ENCODE peak calls at places on chromosome 12, in seven cellular contexts. One of them, this sample, is unnamed.
A peak's percentile ranks its signal among the peaks of the same experiment; 100 is the strongest.

GRCh38 chr12:95836630-95837239 is 22.0 kb upstream of the SNRPF start:
- DNase-seq in T-helper 2 cell: no peak
- DNase-seq in stimulated activated effector memory CD8-positive, alpha-beta T cell treated with anti-CD3 and anti-CD28 coated beads, Interleukin-12 subunit alpha, Interleukin-12 subunit beta, amount 100 ng/mL, for 72 hours: no peak
- DNase-seq in breast epithelium: no peak
- DNase-seq in aorta: no peak
- DNase-seq in IMR-90: peak; percentile 69
- DNase-seq in ureter: no peak
- DNase-seq in this sample: no peak

GRCh38 chr12:64744422-64745258 is 14.6 kb downstream of the GNS start:
- DNase-seq in breast epithelium: no peak
- DNase-seq in stimulated activated effector memory CD8-positive, alpha-beta T cell treated with anti-CD3 and anti-CD28 coated beads, Interleukin-12 subunit alpha, Interleukin-12 subunit beta, amount 100 ng/mL, for 72 hours: no peak
- DNase-seq in T-helper 2 cell: no peak
- DNase-seq in ureter: no peak
- DNase-seq in aorta: no peak
- DNase-seq in IMR-90: peak; percentile 39
- DNase-seq in this sample: no peak

GRCh38 chr12:90858261-90858660 is 96.7 kb downstream of the CCER1 start:
- DNase-seq in stimulated activated effector memory CD8-positive, alpha-beta T cell treated with anti-CD3 and anti-CD28 coated beads, Interleukin-12 subunit alpha, Interleukin-12 subunit beta, amount 100 ng/mL, for 72 hours: no peak
- DNase-seq in T-helper 2 cell: no peak
- DNase-seq in aorta: no peak
- DNase-seq in ureter: no peak
- DNase-seq in IMR-90: peak; percentile 24
- DNase-seq in breast epithelium: no peak
- DNase-seq in this sample: no peak

GRCh38 chr12:77189463-77189862 is 124.1 kb upstream of the E2F7 start:
- DNase-seq in breast epithelium: no peak
- DNase-seq in ureter: no peak
- DNase-seq in IMR-90: peak; percentile 80
- DNase-seq in aorta: no peak
- DNase-seq in stimulated activated effector memory CD8-positive, alpha-beta T cell treated with anti-CD3 and anti-CD28 coated beads, Interleukin-12 subunit alpha, Interleukin-12 subunit beta, amount 100 ng/mL, for 72 hours: no peak
- DNase-seq in T-helper 2 cell: no peak
- DNase-seq in this sample: no peak

GRCh38 chr12:96237465-96238077 is 43.4 kb downstream of the ELK3 start:
- DNase-seq in breast epithelium: peak; percentile 87
- DNase-seq in T-helper 2 cell: peak; percentile 35
- DNase-seq in stimulated activated effector memory CD8-positive, alpha-beta T cell treated with anti-CD3 and anti-CD28 coated beads, Interleukin-12 subunit alpha, Interleukin-12 subunit beta, amount 100 ng/mL, for 72 hours: peak; percentile 67
- DNase-seq in IMR-90: peak; percentile 97
- DNase-seq in ureter: peak; percentile 59
- DNase-seq in aorta: peak; percentile 87
- DNase-seq in this sample: no peak

GRCh38 chr12:94247256-94247655 is 98.9 kb downstream of the PLXNC1 start:
- DNase-seq in ureter: no peak
- DNase-seq in T-helper 2 cell: no peak
- DNase-seq in IMR-90: no peak
- DNase-seq in breast epithelium: no peak
- DNase-seq in stimulated activated effector memory CD8-positive, alpha-beta T cell treated with anti-CD3 and anti-CD28 coated beads, Interleukin-12 subunit alpha, Interleukin-12 subunit beta, amount 100 ng/mL, for 72 hours: no peak
- DNase-seq in aorta: no peak
- DNase-seq in this sample: no peak

GRCh38 chr12:94289551-94290312 is 141.4 kb downstream of the PLXNC1 start:
- DNase-seq in stimulated activated effector memory CD8-positive, alpha-beta T cell treated with anti-CD3 and anti-CD28 coated beads, Interleukin-12 subunit alpha, Interleukin-12 subunit beta, amount 100 ng/mL, for 72 hours: no peak
- DNase-seq in aorta: no peak
- DNase-seq in breast epithelium: no peak
- DNase-seq in ureter: no peak
- DNase-seq in IMR-90: peak; percentile 75
- DNase-seq in T-helper 2 cell: no peak
- DNase-seq in this sample: no peak

GRCh38 chr12:12976366-12976765 is 23.7 kb downstream of the HEBP1 start:
- DNase-seq in ureter: no peak
- DNase-seq in T-helper 2 cell: no peak
- DNase-seq in breast epithelium: no peak
- DNase-seq in aorta: no peak
- DNase-seq in stimulated activated effector memory CD8-positive, alpha-beta T cell treated with anti-CD3 and anti-CD28 coated beads, Interleukin-12 subunit alpha, Interleukin-12 subunit beta, amount 100 ng/mL, for 72 hours: no peak
- DNase-seq in IMR-90: peak; percentile 96
- DNase-seq in this sample: no peak

GRCh38 chr12:64691793-64692583 is 67.2 kb downstream of the GNS start:
- DNase-seq in breast epithelium: no peak
- DNase-seq in aorta: no peak
- DNase-seq in stimulated activated effector memory CD8-positive, alpha-beta T cell treated with anti-CD3 and anti-CD28 coated beads, Interleukin-12 subunit alpha, Interleukin-12 subunit beta, amount 100 ng/mL, for 72 hours: no peak
- DNase-seq in ureter: no peak
- DNase-seq in IMR-90: peak; percentile 26
- DNase-seq in T-helper 2 cell: no peak
- DNase-seq in this sample: peak; percentile 38

GRCh38 chr12:2378835-2379330 is 326.1 kb downstream of the CACNA1C start:
- DNase-seq in stimulated activated effector memory CD8-positive, alpha-beta T cell treated with anti-CD3 and anti-CD28 coated beads, Interleukin-12 subunit alpha, Interleukin-12 subunit beta, amount 100 ng/mL, for 72 hours: no peak
- DNase-seq in IMR-90: no peak
- DNase-seq in breast epithelium: no peak
- DNase-seq in T-helper 2 cell: no peak
- DNase-seq in aorta: no peak
- DNase-seq in ureter: no peak
- DNase-seq in this sample: no peak

GRCh38 chr12:125861299-125862281 is 796.4 kb downstream of the AACS start:
- DNase-seq in T-helper 2 cell: no peak
- DNase-seq in aorta: peak; percentile 87
- DNase-seq in IMR-90: no peak
- DNase-seq in breast epithelium: no peak
- DNase-seq in stimulated activated effector memory CD8-positive, alpha-beta T cell treated with anti-CD3 and anti-CD28 coated beads, Interleukin-12 subunit alpha, Interleukin-12 subunit beta, amount 100 ng/mL, for 72 hours: no peak
- DNase-seq in ureter: peak; percentile 48
- DNase-seq in this sample: no peak

GRCh38 chr12:18217981-18218380 is 43.3 kb upstream of the PIK3C2G start:
- DNase-seq in aorta: no peak
- DNase-seq in T-helper 2 cell: no peak
- DNase-seq in IMR-90: peak; percentile 0
- DNase-seq in stimulated activated effector memory CD8-positive, alpha-beta T cell treated with anti-CD3 and anti-CD28 coated beads, Interleukin-12 subunit alpha, Interleukin-12 subunit beta, amount 100 ng/mL, for 72 hours: no peak
- DNase-seq in breast epithelium: no peak
- DNase-seq in ureter: no peak
- DNase-seq in this sample: no peak

This sample was measured in HEK293T.